ENCODE peak calls at places on chromosome 4, in seven cellular contexts. M, N, L, Y, H, B and O are unnamed samples.
A peak's percentile ranks its signal among the peaks of the same experiment; 100 is the strongest.

GRCh38 chr4:3220586-3221494 is 28.1 kb upstream of the MSANTD1 start:
- DNase-seq in B (no peak), H (no peak), L (peak; percentile 46), N (no peak), Y (no peak), M (no peak), O (no peak)

GRCh38 chr4:114907514-114908099 is 205.8 kb downstream of the NDST4 start:
- DNase-seq in Y (no peak), H (no peak), L (no peak), M (no peak), N (no peak), B (no peak), O (no peak)

GRCh38 chr4:188196134-188196735 is 57.0 kb downstream of the TRIML1 start:
- DNase-seq in L (no peak), B (no peak), H (no peak), N (no peak), Y (no peak), M (no peak), O (no peak)

GRCh38 chr4:140653718-140654515 is 85.2 kb upstream of the UCP1 start:
- DNase-seq in L (no peak), H (no peak), M (no peak), Y (peak; percentile 9), N (peak; percentile 25), B (peak; percentile 31), O (no peak)

GRCh38 chr4:122776916-122777315 is 44.4 kb downstream of the BBS12 start:
- DNase-seq in H (no peak), N (peak; percentile 63), L (no peak), Y (no peak), B (no peak), M (no peak), O (no peak)

GRCh38 chr4:13642576-13642975 is 15.1 kb upstream of the BOD1L1 start:
- DNase-seq in Y (peak; percentile 47), M (no peak), L (no peak), H (no peak), N (peak; percentile 62), B (peak; percentile 48), O (no peak)

GRCh38 chr4:88659061-88659889 is 38.4 kb downstream of the NAP1L5 start:
- DNase-seq in N (peak; percentile 85), L (no peak), B (peak; percentile 72), M (peak; percentile 57), H (peak; percentile 12), Y (peak; percentile 62), O (peak; percentile 45)

GRCh38 chr4:52983563-52984303 is 121.6 kb downstream of the RASL11B start:
- DNase-seq in H (no peak), L (no peak), B (peak; percentile 45), Y (peak; percentile 14), N (peak; percentile 77), M (peak; percentile 70), O (no peak)

GRCh38 chr4:93829531-93830089 is 1.1 kb downstream of the ATOH1 start:
- DNase-seq in H (no peak), Y (no peak), L (no peak), B (no peak), M (no peak), N (no peak), O (no peak)

GRCh38 chr4:24594887-24595286 is 10.5 kb upstream of the DHX15 start:
- DNase-seq in L (no peak), M (no peak), Y (peak; percentile 47), N (peak; percentile 46), H (no peak), B (peak; percentile 74), O (no peak)

GRCh38 chr4:150108693-150109092 is 30.4 kb downstream of the DCLK2 start:
- DNase-seq in M (no peak), Y (no peak), H (no peak), N (no peak), B (no peak), L (no peak), O (no peak)